ENCODE peak calls at places on chromosomes 16 and 17, in six cellular contexts. R, U, T, J, Y and X are unnamed samples.

GRCh38 chr17:28334666-28335200 is 539 bp downstream of the IFT20 start:
- DNase-seq in R (no peak), U (no peak), T (no peak), J (no peak), Y (no peak), X (no peak)

GRCh38 chr17:2050246-2050866 is 4.5 kb upstream of the HIC1 start:
- DNase-seq in R (peak; percentile 83), U (peak; percentile 58), T (peak; percentile 81), J (peak; percentile 41), Y (no peak), X (no peak)

GRCh38 chr16:17224859-17225258 is 245.9 kb downstream of the XYLT1 start:
- DNase-seq in R (no peak), U (peak; percentile 29), T (peak; percentile 72), J (no peak), Y (peak; percentile 74), X (peak; percentile 52)

GRCh38 chr16:71708696-71709095 is 15.8 kb downstream of the PHLPP2 start:
- DNase-seq in R (no peak), U (no peak), T (no peak), J (no peak), Y (no peak), X (no peak)

GRCh38 chr16:49523435-49524159 is 150.0 kb downstream of the C16orf78 start:
- DNase-seq in R (no peak), U (no peak), T (no peak), J (no peak), Y (no peak), X (no peak)

GRCh38 chr16:74297296-74297665 is 667 bp downstream of the PSMD7 start:
- DNase-seq in R (no peak), U (peak; percentile 25), T (peak; percentile 55), J (peak; percentile 36), Y (no peak), X (no peak)

GRCh38 chr16:57484515-57485005 is 1.7 kb downstream of the DOK4 start:
- DNase-seq in R (no peak), U (no peak), T (no peak), J (no peak), Y (no peak), X (no peak)

GRCh38 chr16:88503374-88503770 is 50.3 kb downstream of the ZFPM1 start:
- DNase-seq in R (no peak), U (no peak), T (no peak), J (peak; percentile 40), Y (no peak), X (no peak)

GRCh38 chr16:77499373-77500285 is 64.8 kb upstream of the ADAMTS18 start:
- DNase-seq in R (no peak), U (peak; percentile 6), T (peak; percentile 53), J (peak; percentile 91), Y (peak; percentile 55), X (no peak)

GRCh38 chr16:11297492-11298142 is 16.5 kb upstream of the PRM1 start:
- DNase-seq in R (peak; percentile 83), U (no peak), T (peak; percentile 83), J (peak; percentile 15), Y (no peak), X (no peak)

GRCh38 chr17:40932608-40933007 is 4.8 kb downstream of the KRT23 start:
- DNase-seq in R (no peak), U (no peak), T (no peak), J (no peak), Y (no peak), X (no peak)

GRCh38 chr17:46971647-46972300 is 7.3 kb downstream of the RPRML start:
- DNase-seq in R (no peak), U (no peak), T (no peak), J (no peak), Y (no peak), X (no peak)

GRCh38 chr17:49146620-49147306 is 14.2 kb downstream of the B4GALNT2 start:
- DNase-seq in R (no peak), U (peak; percentile 97), T (no peak), J (peak; percentile 90), Y (peak; percentile 88), X (peak; percentile 96)

GRCh38 chr17:2386400-2387085 is 14.3 kb downstream of the MNT start:
- DNase-seq in R (peak; percentile 49), U (no peak), T (no peak), J (no peak), Y (no peak), X (no peak)

GRCh38 chr16:82236875-82237274 is 66.9 kb upstream of the MPHOSPH6 start:
- DNase-seq in R (no peak), U (no peak), T (no peak), J (no peak), Y (no peak), X (no peak)

GRCh38 chr16:30740364-30741251 is 7.6 kb upstream of the PHKG2 start:
- DNase-seq in R (peak; percentile 82), U (peak; percentile 98), T (peak; percentile 91), J (peak; percentile 19), Y (peak; percentile 35), X (peak; percentile 48)

GRCh38 chr16:88746511-88746910 is 38.5 kb downstream of the PIEZO1 start:
- DNase-seq in R (no peak), U (no peak), T (no peak), J (no peak), Y (no peak), X (no peak)

GRCh38 chr16:19884611-19885455 is at the start of gene GPRC5B:
- DNase-seq in R (peak; percentile 83), U (no peak), T (peak; percentile 82), J (peak; percentile 53), Y (no peak), X (no peak)

GRCh38 chr16:72371307-72372081 is 199.5 kb upstream of the PMFBP1 start:
- DNase-seq in R (no peak), U (peak; percentile 16), T (no peak), J (peak; percentile 97), Y (peak; percentile 23), X (peak; percentile 20)

GRCh38 chr17:44007346-44008204 is 3.2 kb downstream of the NAGS start:
- DNase-seq in R (no peak), U (peak; percentile 15), T (peak; percentile 60), J (no peak), Y (no peak), X (no peak)

GRCh38 chr16:13895516-13895915 is 24.4 kb upstream of the ERCC4 start:
- DNase-seq in R (no peak), U (no peak), T (no peak), J (no peak), Y (no peak), X (no peak)

GRCh38 chr16:79097090-79097489 is 503.4 kb downstream of the MAF start:
- DNase-seq in R (no peak), U (no peak), T (no peak), J (no peak), Y (no peak), X (no peak)

GRCh38 chr17:5975651-5976050 is 94.5 kb upstream of the WSCD1 start:
- DNase-seq in R (no peak), U (no peak), T (no peak), J (no peak), Y (no peak), X (no peak)

GRCh38 chr17:48162946-48163506 is 55.5 kb downstream of the SNX11 start:
- DNase-seq in R (no peak), U (peak; percentile 9), T (no peak), J (no peak), Y (no peak), X (no peak)

GRCh38 chr16:85573696-85574641 is 39.2 kb upstream of the GSE1 start:
- DNase-seq in R (peak; percentile 89), U (no peak), T (peak; percentile 68), J (peak; percentile 82), Y (no peak), X (no peak)

GRCh38 chr17:70987867-70988340 is 818.6 kb downstream of the KCNJ2 start:
- DNase-seq in R (no peak), U (no peak), T (no peak), J (no peak), Y (no peak), X (no peak)

GRCh38 chr16:62891-63290 is 9.3 kb downstream of the SNRNP25 start:
- DNase-seq in R (no peak), U (no peak), T (no peak), J (no peak), Y (no peak), X (no peak)

GRCh38 chr17:62562656-62563055 is 64.8 kb upstream of the MRC2 start:
- DNase-seq in R (no peak), U (peak; percentile 54), T (no peak), J (peak; percentile 71), Y (peak; percentile 22), X (peak; percentile 38)

GRCh38 chr16:66226762-66227161 is 139.7 kb upstream of the CDH5 start:
- DNase-seq in R (no peak), U (no peak), T (peak; percentile 59), J (no peak), Y (no peak), X (no peak)

GRCh38 chr17:79890706-79891105 is 51.5 kb upstream of the CBX4 start:
- DNase-seq in R (no peak), U (no peak), T (no peak), J (no peak), Y (no peak), X (no peak)

GRCh38 chr17:47789611-47790520 is 31.7 kb downstream of the OSBPL7 start:
- DNase-seq in R (peak; percentile 79), U (peak; percentile 50), T (peak; percentile 72), J (peak; percentile 35), Y (no peak), X (no peak)

GRCh38 chr17:17188586-17188985 is 17.5 kb downstream of the PLD6 start:
- DNase-seq in R (peak; percentile 14), U (no peak), T (no peak), J (no peak), Y (no peak), X (no peak)

GRCh38 chr16:68267612-68268405 is 3.5 kb downstream of the SLC7A6 start:
- DNase-seq in R (no peak), U (no peak), T (no peak), J (no peak), Y (no peak), X (no peak)

GRCh38 chr17:64180089-64180488 is 50.1 kb upstream of the ERN1 start:
- DNase-seq in R (no peak), U (no peak), T (no peak), J (peak; percentile 88), Y (no peak), X (no peak)
- TF ChIP-seq CTCF in R (no peak), U (no peak), T (no peak), J (no peak), Y (no peak), X (no peak)

DNA sequence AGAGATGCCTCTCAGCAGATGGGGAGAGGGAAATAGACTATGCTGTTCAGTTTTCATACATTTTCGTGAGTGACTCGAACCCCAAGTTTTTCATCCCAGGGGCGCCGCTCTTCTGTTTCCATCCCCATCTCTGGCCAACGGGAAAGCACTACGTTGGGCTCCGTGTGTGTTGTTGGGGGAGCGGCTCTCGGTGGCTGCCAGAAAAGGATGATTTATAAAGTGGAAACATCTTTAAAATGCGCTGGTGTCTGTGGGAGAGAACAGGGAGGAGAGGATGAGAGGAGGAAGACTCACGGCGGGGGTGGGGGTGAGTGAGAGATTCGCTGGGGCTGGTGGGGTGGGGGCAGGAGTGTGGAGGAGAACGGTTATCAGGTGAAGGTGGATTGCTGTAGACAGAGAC is 5.8 kb downstream of the TBX4 start:
- DNase-seq in R (no peak), U (no peak), T (no peak), J (no peak), Y (no peak), X (no peak)
- H3K4me3 ChIP-seq in R (no peak overlapping the region), U (no peak overlapping the region), T (no peak overlapping the region), J (no peak overlapping the region), Y (no peak overlapping the region), X (peak overlapping the region; percentile 23)

GRCh38 chr17:81844327-81844851 is 9.5 kb upstream of the PPP1R27 start:
- DNase-seq in R (no peak), U (no peak), T (no peak), J (no peak), Y (no peak), X (no peak)
- TF ChIP-seq CTCF in R (no peak), U (no peak), T (no peak), J (no peak), Y (no peak), X (no peak)

GRCh38 chr17:75513667-75514052 is 1.7 kb downstream of the CASKIN2 start:
- DNase-seq in R (no peak), U (no peak), T (no peak), J (no peak), Y (no peak), X (no peak)
- H3K4me3 ChIP-seq in R (peak overlapping the region; percentile 92), U (peak overlapping the region; percentile 87), T (peak overlapping the region; percentile 98), J (peak overlapping the region; percentile 57), Y (peak overlapping the region; percentile 78), X (no peak overlapping the region)